ENCODE peak calls at places on chromosomes 7 and 10, in four cellular contexts. U is progenitor cell of endocrine pancreas, R is ureter, I is NCI-H1930. P is an unnamed sample.

GRCh38 chr10:97048649-97049427 is 136.9 kb downstream of the SLIT1 start:
- DNase-seq in U (no peak), R (no peak), I (no peak), P (no peak)

GRCh38 chr10:62037166-62037831 is 135.8 kb downstream of the ARID5B start:
- DNase-seq in U (no peak), R (no peak), I (peak; percentile 23), P (peak; percentile 29)

GRCh38 chr7:12802070-12802469 is 114.6 kb downstream of the ARL4A start:
- DNase-seq in U (no peak), R (no peak), I (no peak), P (no peak)

GRCh38 chr10:102775201-102775972 is 31.6 kb downstream of the WBP1L start:
- DNase-seq in U (no peak), R (peak; percentile 70), I (no peak), P (no peak)

GRCh38 chr7:11650030-11650429 is 182.0 kb downstream of the THSD7A start:
- DNase-seq in U (no peak), R (no peak), I (no peak), P (no peak)

GRCh38 chr10:103618027-103618385 is 124.5 kb downstream of the NEURL1 start:
- DNase-seq in U (no peak), R (no peak), I (no peak), P (no peak)

GRCh38 chr10:36393800-36394199 is 731.6 kb upstream of the ANKRD30A start:
- DNase-seq in U (no peak), R (no peak), I (no peak), P (no peak)

GRCh38 chr7:151248191-151249033 is at the start of gene SMARCD3:
- DNase-seq in U (peak; percentile 85), R (no peak), I (no peak), P (no peak)

GRCh38 chr10:25678666-25679065 is 255.4 kb upstream of the MYO3A start:
- DNase-seq in U (no peak), R (no peak), I (no peak), P (no peak)

GRCh38 chr10:22821501-22821900 is 106.4 kb upstream of the ARMC3 start:
- DNase-seq in U (no peak), R (no peak), I (no peak), P (no peak)

GRCh38 chr10:124086097-124086710 is 7.2 kb downstream of the CHST15 start:
- DNase-seq in U (no peak), R (no peak), I (no peak), P (no peak)

GRCh38 chr10:13587367-13587766 is 602 bp downstream of the PRPF18 start:
- DNase-seq in U (no peak), R (no peak), I (no peak), P (no peak)

GRCh38 chr7:16801111-16801542 is 3.7 kb downstream of the AGR2 start:
- DNase-seq in U (no peak), R (no peak), I (peak; percentile 2), P (peak; percentile 61)

GRCh38 chr7:150973571-150974451 is 4.3 kb downstream of the KCNH2 start:
- DNase-seq in U (no peak), R (no peak), I (no peak), P (peak; percentile 73)

GRCh38 chr10:55979203-55979602 is 381.9 kb downstream of the ZWINT start:
- DNase-seq in U (no peak), R (no peak), I (no peak), P (no peak)

GRCh38 chr10:103805781-103806180 is 49.6 kb downstream of the SH3PXD2A start:
- DNase-seq in U (no peak), R (no peak), I (no peak), P (no peak)

GRCh38 chr7:27491534-27491933 is 171.1 kb downstream of the HIBADH start:
- DNase-seq in U (no peak), R (no peak), I (no peak), P (no peak)

P was measured in NCI-H2081 treated with DMSO at 0.1 percent for 48 hours.